ENCODE peak calls at places on chromosome 9, in five cellular contexts. H, J, S, T and L are unnamed samples.

GRCh38 chr9:132892383-132892782 is 13.7 kb downstream of the SPACA9 start:
- DNase-seq in H (no peak), J (no peak), S (no peak), T (no peak), L (no peak)

GRCh38 chr9:91905958-91906585 is 44.0 kb downstream of the ROR2 start:
- DNase-seq in H (no peak), J (no peak), S (no peak), T (no peak), L (no peak)

GRCh38 chr9:120580591-120580896 is 577 bp upstream of the CDK5RAP2 start:
- DNase-seq in H (no peak), J (no peak), S (no peak), T (no peak), L (no peak)

GRCh38 chr9:135343733-135344522 is 135.7 kb upstream of the PPP1R26 start:
- DNase-seq in H (peak), J (peak), S (no peak), T (peak), L (peak)

GRCh38 chr9:8719833-8720486 is 920.4 kb upstream of the DMAC1 start:
- DNase-seq in H (no peak), J (no peak), S (no peak), T (no peak), L (peak)

GRCh38 chr9:73919712-73920111 is 577.4 kb upstream of the RORB start:
- DNase-seq in H (no peak), J (no peak), S (no peak), T (no peak), L (no peak)

GRCh38 chr9:130939405-130939941 is 426 bp upstream of the FIBCD1 start:
- DNase-seq in H (no peak), J (no peak), S (no peak), T (no peak), L (no peak)

GRCh38 chr9:116327702-116328440 is 174.3 kb downstream of the PAPPA start:
- DNase-seq in H (no peak), J (no peak), S (no peak), T (no peak), L (no peak)

GRCh38 chr9:34571180-34571800 is 18.2 kb downstream of the CNTFR start:
- DNase-seq in H (no peak), J (no peak), S (no peak), T (no peak), L (no peak)

GRCh38 chr9:90169490-90169889 is 473.1 kb downstream of the DIRAS2 start:
- DNase-seq in H (no peak), J (no peak), S (no peak), T (no peak), L (no peak)